ENCODE peak calls at places on chromosomes 3 and 15, in seven cellular contexts. A, M, P, Z, W, I and Y are unnamed samples.

GRCh38 chr3:153165211-153165815 is 3.3 kb downstream of the RAP2B start:
- DNase-seq in A (no peak), M (no peak), P (peak), Z (no peak), W (peak), I (peak), Y (no peak)

GRCh38 chr3:16468114-16469098 is 45.1 kb downstream of the RFTN1 start:
- DNase-seq in A (no peak), M (peak), P (no peak), Z (no peak), W (no peak), I (no peak), Y (no peak)

GRCh38 chr3:141894524-141895176 is 18.2 kb downstream of the ATP1B3 start:
- DNase-seq in A (no peak), M (no peak), P (peak), Z (no peak), W (peak), I (peak), Y (peak)

GRCh38 chr3:119562307-119562961 is 3.0 kb upstream of the CD80 start:
- DNase-seq in A (no peak), M (no peak), P (no peak), Z (peak), W (no peak), I (no peak), Y (no peak)

GRCh38 chr15:29440541-29440940 is 170.9 kb upstream of the NSMCE3 start:
- DNase-seq in A (peak), M (no peak), P (no peak), Z (no peak), W (no peak), I (no peak), Y (no peak)

GRCh38 chr3:42080452-42080872 is 10.7 kb upstream of the TRAK1 start:
- DNase-seq in A (no peak), M (peak), P (peak), Z (no peak), W (peak), I (no peak), Y (peak)

GRCh38 chr3:129514110-129514509 is 14.3 kb upstream of the RHO start:
- DNase-seq in A (no peak), M (no peak), P (no peak), Z (no peak), W (no peak), I (no peak), Y (no peak)

GRCh38 chr15:37813306-37813705 is 121.1 kb upstream of the TMCO5A start:
- DNase-seq in A (no peak), M (no peak), P (no peak), Z (no peak), W (no peak), I (no peak), Y (no peak)

GRCh38 chr3:129942296-129942695 is 32.2 kb upstream of the TRH start:
- DNase-seq in A (peak), M (peak), P (peak), Z (peak), W (peak), I (peak), Y (peak)

GRCh38 chr3:45937206-45938042 is 5.8 kb upstream of the CXCR6 start:
- DNase-seq in A (peak), M (no peak), P (no peak), Z (no peak), W (no peak), I (no peak), Y (no peak)

GRCh38 chr3:30915782-30916181 is 21.3 kb upstream of the GADL1 start:
- DNase-seq in A (no peak), M (no peak), P (peak), Z (no peak), W (no peak), I (no peak), Y (no peak)

GRCh38 chr3:68256635-68257034 is 602.2 kb upstream of the SUCLG2 start:
- DNase-seq in A (no peak), M (no peak), P (no peak), Z (no peak), W (no peak), I (no peak), Y (no peak)

GRCh38 chr15:59028387-59028955 is 41.0 kb downstream of the RNF111 start:
- DNase-seq in A (no peak), M (no peak), P (peak), Z (no peak), W (no peak), I (no peak), Y (no peak)

GRCh38 chr3:156507285-156507684 is 47.6 kb downstream of the SSR3 start:
- DNase-seq in A (no peak), M (no peak), P (peak), Z (no peak), W (no peak), I (peak), Y (no peak)

GRCh38 chr3:161221881-161222600 is 930 bp downstream of the NMD3 start:
- DNase-seq in A (no peak), M (no peak), P (peak), Z (no peak), W (peak), I (peak), Y (no peak)

GRCh38 chr15:75669191-75669878 is 21.6 kb downstream of the SNX33 start:
- DNase-seq in A (no peak), M (no peak), P (peak), Z (no peak), W (no peak), I (no peak), Y (no peak)

GRCh38 chr15:58077427-58077826 is 11.9 kb upstream of the ALDH1A2 start:
- DNase-seq in A (no peak), M (no peak), P (peak), Z (no peak), W (no peak), I (no peak), Y (no peak)

GRCh38 chr15:100216177-100216576 is 125.6 kb downstream of the ADAMTS17 start:
- DNase-seq in A (no peak), M (no peak), P (no peak), Z (no peak), W (peak), I (no peak), Y (no peak)

GRCh38 chr3:147616998-147617619 is 207.9 kb downstream of the ZIC1 start:
- DNase-seq in A (no peak), M (no peak), P (peak), Z (no peak), W (peak), I (peak), Y (peak)

GRCh38 chr15:68469162-68470048 is 37.4 kb upstream of the ITGA11 start:
- DNase-seq in A (peak), M (no peak), P (no peak), Z (no peak), W (no peak), I (peak), Y (no peak)

GRCh38 chr3:94647131-94647530 is 584.3 kb downstream of the NSUN3 start:
- DNase-seq in A (no peak), M (no peak), P (peak), Z (no peak), W (no peak), I (peak), Y (no peak)

GRCh38 chr3:180836766-180837165 is 75.7 kb upstream of the FXR1 start:
- DNase-seq in A (no peak), M (no peak), P (no peak), Z (no peak), W (no peak), I (no peak), Y (no peak)

GRCh38 chr15:47801522-47801921 is 84.2 kb downstream of the SEMA6D start:
- DNase-seq in A (peak), M (no peak), P (no peak), Z (no peak), W (no peak), I (no peak), Y (no peak)

GRCh38 chr15:37099321-37100108 is 834 bp downstream of the MEIS2 start:
- DNase-seq in A (no peak), M (peak), P (peak), Z (peak), W (no peak), I (peak), Y (no peak)

GRCh38 chr15:49876401-49877038 is 242.5 kb downstream of the ATP8B4 start:
- DNase-seq in A (no peak), M (no peak), P (no peak), Z (no peak), W (peak), I (no peak), Y (no peak)

GRCh38 chr3:184015381-184016019 is 2.2 kb downstream of the ABCC5 start:
- DNase-seq in A (no peak), M (no peak), P (no peak), Z (no peak), W (no peak), I (no peak), Y (no peak)

GRCh38 chr3:16028604-16029003 is 145.9 kb upstream of the GALNT15 start:
- DNase-seq in A (no peak), M (no peak), P (peak), Z (no peak), W (peak), I (peak), Y (peak)

GRCh38 chr3:65039754-65040210 is 352.0 kb upstream of the ADAMTS9 start:
- DNase-seq in A (no peak), M (peak), P (peak), Z (no peak), W (peak), I (peak), Y (no peak)

GRCh38 chr15:72365844-72366243 is 10.0 kb downstream of the HEXA start:
- DNase-seq in A (no peak), M (no peak), P (no peak), Z (peak), W (no peak), I (no peak), Y (no peak)

GRCh38 chr3:65348596-65348995 is 660.8 kb upstream of the ADAMTS9 start:
- DNase-seq in A (no peak), M (no peak), P (peak), Z (no peak), W (peak), I (peak), Y (peak)

GRCh38 chr3:125061170-125061569 is 5.4 kb upstream of the HEG1 start:
- DNase-seq in A (no peak), M (no peak), P (peak), Z (no peak), W (peak), I (no peak), Y (peak)

GRCh38 chr3:194661374-194661773 is 10.6 kb downstream of the LSG1 start:
- DNase-seq in A (no peak), M (no peak), P (no peak), Z (no peak), W (peak), I (no peak), Y (no peak)

GRCh38 chr15:60854858-60855568 is 374.1 kb downstream of the RORA start:
- DNase-seq in A (no peak), M (no peak), P (no peak), Z (peak), W (no peak), I (no peak), Y (no peak)

GRCh38 chr3:138511990-138512389 is 77.6 kb downstream of the ESYT3 start:
- DNase-seq in A (no peak), M (no peak), P (no peak), Z (no peak), W (no peak), I (no peak), Y (no peak)

GRCh38 chr3:38271552-38271951 is 5.9 kb downstream of the SLC22A13 start:
- DNase-seq in A (no peak), M (no peak), P (no peak), Z (no peak), W (no peak), I (no peak), Y (no peak)

DNA sequence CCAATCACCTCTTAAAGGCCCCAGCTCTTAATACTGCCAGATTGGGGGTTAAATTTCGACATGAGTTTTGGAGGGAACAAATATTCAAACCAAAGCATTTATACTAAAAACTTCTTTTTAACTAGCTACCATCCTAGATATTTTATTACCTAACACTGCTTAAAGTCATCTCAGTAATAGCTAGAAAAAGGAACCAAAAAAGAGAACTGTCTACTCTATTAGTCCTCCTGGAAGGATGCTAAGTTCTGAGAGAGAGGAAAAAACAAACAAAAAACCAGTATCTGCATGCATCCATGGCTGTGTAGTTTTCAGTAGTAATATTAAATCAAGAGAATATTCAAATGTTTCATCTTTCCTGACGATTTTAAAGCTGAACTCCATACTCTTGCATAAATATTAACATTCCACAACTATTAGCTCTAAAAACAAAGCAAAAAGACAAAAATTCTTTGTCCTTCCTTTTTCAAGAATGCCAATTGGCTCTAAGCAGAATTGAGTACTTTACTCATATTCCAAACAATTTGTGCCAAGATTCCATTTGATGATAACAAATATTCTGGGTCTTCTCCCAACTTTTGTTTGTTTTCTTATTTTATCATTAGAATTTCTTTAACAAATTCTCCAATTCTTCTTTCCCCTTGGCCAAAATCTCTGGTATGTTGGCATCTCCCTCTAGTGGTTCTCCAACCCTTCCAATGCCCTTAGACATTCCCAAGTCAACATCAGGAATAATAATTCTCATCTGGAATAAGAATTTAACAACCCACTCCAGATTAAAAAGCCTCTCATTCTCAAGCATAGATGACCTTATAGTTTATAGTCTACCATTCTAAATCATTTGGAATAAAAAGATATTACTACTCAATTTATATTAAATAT is 5.5 kb downstream of the CPOX start:
- DNase-seq in A (no peak), M (no peak), P (no peak), Z (no peak), W (no peak), I (no peak), Y (no peak)
- TF ChIP-seq CTCF in A (no peak), M (no peak), P (peak), Z (peak), W (peak), I (peak), Y (peak)

GRCh38 chr15:91224750-91225380 is 124.8 kb downstream of the SV2B start:
- DNase-seq in A (no peak), M (no peak), P (peak), Z (peak), W (peak), I (peak), Y (no peak)
- TF ChIP-seq CTCF in A (no peak), M (peak), P (peak), Z (peak), W (peak), I (peak), Y (peak)

DNA sequence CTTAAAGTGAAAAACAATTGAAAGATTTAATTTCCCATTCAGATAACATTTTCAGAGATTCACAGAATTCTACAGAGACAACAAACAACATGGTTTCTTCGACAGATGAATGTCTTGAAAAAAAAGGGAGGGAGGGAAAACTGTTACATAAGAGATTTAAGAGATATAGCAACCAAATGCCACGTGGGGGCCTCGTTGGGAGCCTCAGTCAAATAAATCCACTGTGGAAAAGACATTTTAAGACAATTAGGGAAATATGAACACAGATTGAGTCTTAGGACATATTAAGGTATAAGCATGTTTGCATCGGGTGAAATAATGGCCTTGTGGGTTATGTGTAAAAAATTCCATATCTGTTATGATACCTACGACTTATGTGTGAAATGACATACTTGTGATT is 5.0 kb upstream of the PRRT3 start:
- DNase-seq in A (peak), M (no peak), P (peak), Z (no peak), W (no peak), I (peak), Y (no peak)
- TF ChIP-seq CTCF in A (no peak), M (no peak), P (no peak), Z (peak), W (peak), I (peak), Y (peak)

GRCh38 chr3:36826240-36826639 is 61.9 kb upstream of the DCLK3 start:
- DNase-seq in A (no peak), M (no peak), P (no peak), Z (no peak), W (no peak), I (no peak), Y (no peak)
- TF ChIP-seq CTCF in A (no peak), M (no peak), P (no peak), Z (no peak), W (no peak), I (no peak), Y (no peak)